ENCODE peak calls at places on chromosomes 7 and 10, in five cellular contexts. H is aorta; D is CD4-positive, CD25-positive, alpha-beta regulatory T cell; M is MM.1S; C is endodermal cell. T is an unnamed sample.

GRCh38 chr7:127776776-127777390 is 124.9 kb downstream of the SND1 start:
- DNase-seq in H (no peak), D (no peak), M (no peak), C (no peak), T (peak; percentile 80)

GRCh38 chr7:76260171-76260703 is 42.2 kb upstream of the HSPB1 start:
- DNase-seq in H (peak; percentile 74), D (peak; percentile 21), M (no peak), C (peak; percentile 99), T (peak; percentile 42)

GRCh38 chr7:142375710-142376313 is 118.0 kb upstream of the PRSS58 start:
- DNase-seq in H (no peak), D (no peak), M (peak; percentile 48), C (peak; percentile 91), T (peak; percentile 56)

GRCh38 chr10:132405463-132405991 is 8.5 kb downstream of the PWWP2B start:
- DNase-seq in H (no peak), D (no peak), M (no peak), C (no peak), T (no peak)

GRCh38 chr7:19094971-19095370 is 22.5 kb downstream of the TWIST1 start:
- DNase-seq in H (no peak), D (no peak), M (no peak), C (no peak), T (no peak)

GRCh38 chr7:11811709-11812108 is 20.3 kb downstream of the THSD7A start:
- DNase-seq in H (no peak), D (no peak), M (no peak), C (no peak), T (no peak)

GRCh38 chr10:44051584-44052385 is 333.1 kb downstream of the CXCL12 start:
- DNase-seq in H (no peak), D (no peak), M (no peak), C (no peak), T (peak; percentile 27)

GRCh38 chr10:68559872-68560200 is 301 bp upstream of the TET1 start:
- DNase-seq in H (no peak), D (peak; percentile 6), M (no peak), C (no peak), T (peak; percentile 66)

GRCh38 chr7:55534916-55535636 is 37.2 kb downstream of the VOPP1 start:
- DNase-seq in H (no peak), D (no peak), M (peak; percentile 56), C (no peak), T (no peak)

GRCh38 chr10:11051001-11051324 is 33.3 kb downstream of the CELF2 start:
- DNase-seq in H (no peak), D (no peak), M (no peak), C (no peak), T (no peak)

GRCh38 chr7:99109108-99110051 is 34.5 kb downstream of the SMURF1 start:
- DNase-seq in H (no peak), D (no peak), M (no peak), C (no peak), T (peak; percentile 46)

GRCh38 chr7:55534262-55534915 is 37.9 kb downstream of the VOPP1 start:
- DNase-seq in H (no peak), D (peak; percentile 34), M (peak; percentile 95), C (no peak), T (peak; percentile 80)

GRCh38 chr10:24762161-24762924 is 38.7 kb upstream of the ARHGAP21 start:
- DNase-seq in H (no peak), D (no peak), M (no peak), C (no peak), T (no peak)

GRCh38 chr7:140231779-140232491 is 55.2 kb upstream of the KDM7A start:
- DNase-seq in H (no peak), D (peak; percentile 36), M (peak; percentile 55), C (peak; percentile 59), T (no peak)

GRCh38 chr7:141702047-141702567 is at the start of gene DENND11:
- DNase-seq in H (peak; percentile 86), D (peak; percentile 49), M (peak; percentile 68), C (peak; percentile 75), T (peak; percentile 86)

GRCh38 chr10:80580811-80581468 is 43.2 kb downstream of the SH2D4B start:
- DNase-seq in H (no peak), D (no peak), M (no peak), C (no peak), T (no peak)

GRCh38 chr10:72085864-72086465 is 2.4 kb downstream of the SPOCK2 start:
- DNase-seq in H (no peak), D (no peak), M (no peak), C (no peak), T (no peak)

GRCh38 chr10:116521424-116522305 is 24.1 kb upstream of the PNLIP start:
- DNase-seq in H (no peak), D (peak; percentile 6), M (peak; percentile 55), C (peak; percentile 72), T (peak; percentile 72)

GRCh38 chr7:78139335-78139734 is 340.8 kb downstream of the PHTF2 start:
- DNase-seq in H (no peak), D (no peak), M (no peak), C (no peak), T (no peak)

GRCh38 chr7:37698271-37698670 is 14.7 kb downstream of the GPR141 start:
- DNase-seq in H (no peak), D (no peak), M (no peak), C (peak; percentile 50), T (no peak)

GRCh38 chr7:70520604-70521003 is 611.3 kb upstream of the GALNT17 start:
- DNase-seq in H (no peak), D (no peak), M (no peak), C (no peak), T (peak; percentile 57)

GRCh38 chr7:102883098-102883860 is 29.5 kb upstream of the LRRC17 start:
- DNase-seq in H (no peak), D (no peak), M (no peak), C (no peak), T (peak; percentile 38)

DNA sequence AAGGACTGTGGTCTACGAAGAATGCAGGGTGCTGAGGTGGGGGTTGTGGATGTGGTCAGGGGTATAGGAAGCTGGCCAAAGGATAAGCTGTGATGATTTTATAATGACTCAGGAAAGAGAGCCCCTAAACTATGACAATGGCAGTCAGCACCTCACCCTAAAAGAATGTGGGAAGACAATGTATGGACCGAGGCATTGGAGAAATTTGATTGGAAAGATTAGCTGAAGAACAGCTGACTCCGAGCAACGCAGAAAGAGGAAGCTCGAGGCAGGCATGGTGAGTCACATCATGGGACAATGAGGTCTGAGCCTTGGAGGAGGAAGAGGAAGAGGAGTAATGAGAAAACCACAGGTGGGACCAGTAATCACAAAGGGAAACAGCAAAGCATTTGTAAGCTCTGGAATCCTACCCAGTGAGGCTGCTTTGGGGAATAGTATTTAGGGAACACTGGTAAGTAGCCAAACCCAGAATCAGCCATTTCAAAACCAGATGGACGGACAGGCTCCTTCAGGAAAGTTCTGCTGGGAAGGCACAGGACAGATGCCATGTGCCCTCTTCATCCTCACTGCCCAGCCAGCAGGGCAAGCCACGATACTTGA is 295.4 kb downstream of the PRPF18 start:
- DNase-seq in H (no peak), D (no peak), M (no peak), C (peak; percentile 88), T (peak; percentile 72)
- H3K4me3 ChIP-seq in H (no peak overlapping the region), D (no peak overlapping the region), M (no peak overlapping the region), C (no peak overlapping the region), T (peak overlapping the region; percentile 38)

DNA sequence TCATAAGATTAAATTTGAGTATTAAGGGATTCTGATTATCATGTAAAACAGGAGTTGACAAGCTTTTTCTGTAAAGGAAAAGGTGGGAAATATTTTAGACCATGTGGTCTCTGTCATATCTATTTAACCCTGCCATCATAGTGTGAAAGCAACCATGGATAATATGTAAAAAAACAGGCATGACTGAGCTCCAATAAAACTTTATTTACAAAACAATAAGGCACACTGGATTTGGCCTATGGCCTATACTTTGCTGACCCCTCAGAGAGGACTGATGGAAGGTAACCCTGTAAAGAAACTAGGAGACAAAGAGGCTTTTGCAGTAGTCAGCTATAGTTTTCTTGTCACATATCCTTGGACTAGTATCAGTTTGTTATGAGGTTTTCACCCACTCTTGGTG is 130.5 kb upstream of the CDK13 start:
- DNase-seq in H (no peak), D (no peak), M (no peak), C (no peak), T (no peak)
- H3K27me3 ChIP-seq in H (peaks cover 1% of the 10 kb centered on the region), D (peaks cover 26% of the 10 kb centered on the region), M (no peaks in the 10 kb centered on the region), C (no peaks in the 10 kb centered on the region), T (peaks cover 19% of the 10 kb centered on the region)

DNA sequence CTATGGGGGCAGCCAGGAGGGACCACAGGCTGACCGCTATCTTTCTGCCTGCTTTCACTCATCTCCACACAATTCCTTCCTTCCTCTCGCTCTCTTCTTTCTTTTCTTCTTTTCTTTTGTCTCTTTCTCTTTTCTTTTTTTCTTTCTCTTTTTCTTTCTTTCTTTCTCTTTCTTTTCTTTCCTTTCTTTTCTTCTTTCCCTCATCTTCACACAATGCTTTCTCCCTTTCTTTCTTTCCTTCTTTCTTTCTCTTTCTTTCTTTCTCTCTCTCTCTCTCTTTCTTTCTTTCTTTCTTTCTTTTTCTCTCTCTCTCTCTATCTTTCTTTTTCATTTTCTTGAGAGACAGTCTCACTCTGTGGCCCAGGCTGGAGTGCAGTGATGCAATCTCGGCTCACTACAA is 6.8 kb upstream of the MUC12 start:
- DNase-seq in H (no peak), D (no peak), M (no peak), C (no peak), T (no peak)
- H3K4me1 ChIP-seq in H (no peaks in the 10 kb centered on the region), D (peaks cover 20% of the 10 kb centered on the region), M (no peaks in the 10 kb centered on the region), C (peaks cover 9% of the 10 kb centered on the region), T (no peaks in the 10 kb centered on the region)

DNA sequence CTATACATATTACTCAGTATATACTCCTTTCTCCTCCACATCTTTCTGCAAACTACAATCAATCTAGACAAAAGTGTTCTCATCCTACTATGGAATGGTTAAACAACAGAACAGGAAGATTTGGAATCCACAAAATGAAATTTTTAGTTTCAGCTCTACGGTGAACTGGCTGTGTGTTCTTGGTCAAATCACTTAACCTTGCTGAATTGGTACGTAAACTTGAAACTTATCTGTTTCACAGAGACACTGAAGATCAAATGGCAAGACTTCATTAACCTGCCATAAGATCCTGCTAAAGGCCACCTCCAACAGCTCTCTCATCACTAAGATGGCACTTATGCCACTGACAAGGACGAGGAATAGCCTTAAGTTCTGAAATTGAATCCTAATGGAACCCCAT is 1.5 kb downstream of the NUDCD3 start:
- DNase-seq in H (no peak), D (no peak), M (no peak), C (no peak), T (no peak)
- H3K4me3 ChIP-seq in H (peak overlapping the region; percentile 87), D (peak overlapping the region; percentile 88), M (peak overlapping the region; percentile 75), C (peak overlapping the region; percentile 99), T (peak overlapping the region; percentile 97)

GRCh38 chr10:69680610-69681009 is 50.6 kb downstream of the FAM241B start:
- DNase-seq in H (no peak), D (no peak), M (no peak), C (no peak), T (no peak)

GRCh38 chr10:69684020-69684980 is 54.3 kb downstream of the FAM241B start:
- DNase-seq in H (no peak), D (no peak), M (no peak), C (no peak), T (no peak)

GRCh38 chr10:69682955-69683474 is 53.0 kb downstream of the FAM241B start:
- DNase-seq in H (no peak), D (no peak), M (no peak), C (no peak), T (no peak)

GRCh38 chr10:69679736-69680135 is 49.7 kb downstream of the FAM241B start:
- DNase-seq in H (no peak), D (no peak), M (no peak), C (no peak), T (no peak)

DNA sequence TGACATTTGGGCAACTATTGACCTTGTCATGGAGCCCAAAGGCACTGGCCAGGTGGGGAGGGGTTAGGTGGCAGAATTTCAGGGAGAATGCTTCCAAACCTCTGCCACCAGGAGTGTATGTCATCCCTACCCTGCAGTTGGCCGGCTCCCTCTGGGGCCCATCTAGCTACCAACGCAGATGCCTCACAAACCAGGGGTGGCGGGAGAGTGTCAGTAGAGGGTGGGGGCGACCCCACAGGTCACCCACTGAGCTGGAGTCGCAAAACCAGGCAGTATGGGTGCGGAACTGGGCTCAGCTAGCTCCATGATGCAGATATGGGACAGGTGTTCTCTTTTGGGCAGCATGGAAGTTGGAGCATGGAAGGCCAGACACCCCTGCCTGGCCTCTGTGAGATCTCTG is 51.4 kb downstream of the FAM241B start:
- DNase-seq in H (no peak), D (no peak), M (no peak), C (no peak), T (no peak)
- H3K27me3 ChIP-seq in H (no peaks in the 10 kb centered on the region), D (no peaks in the 10 kb centered on the region), M (peaks cover 94% of the 10 kb centered on the region), C (no peaks in the 10 kb centered on the region), T (peaks cover 66% of the 10 kb centered on the region)

T was measured in adipocyte.